ENCODE peak calls at places on chromosomes 4 and X, in nine cellular contexts. B is AG04449; L is T-helper 22 cell; J is MV-4-11; A is adipocyte; N is cerebellar cortex; Q is CD4-positive, alpha-beta T cell; R is activated CD8-positive, alpha-beta T cell treated with anti-CD3 and anti-CD28 coated beads, Interleukin-2, amount 10 ng/mL, durations not matched to agents 7 days and 5 days; K is ureter. W is an unnamed sample.

GRCh38 chr4:112514449-112515277 is 1.3 kb downstream of the NEUROG2 start:
- DNase-seq in B (no peak), L (no peak), J (no peak), A (peak), N (no peak), Q (no peak), R (peak), K (no peak), W (no peak)

GRCh38 chrX:15143050-15143824 is 126.6 kb downstream of the ASB9 start:
- DNase-seq in B (no peak), L (no peak), J (no peak), A (peak), N (peak), Q (peak), R (peak), K (peak), W (no peak)

GRCh38 chr4:140423106-140423505 is 4.3 kb downstream of the CLGN start:
- DNase-seq in B (no peak), L (no peak), J (no peak), A (peak), N (no peak), Q (no peak), R (no peak), K (no peak), W (no peak)

GRCh38 chrX:111098874-111099273 is 2.9 kb downstream of the PAK3 start:
- DNase-seq in B (no peak), L (peak), J (no peak), A (peak), N (peak), Q (peak), R (peak), K (peak), W (no peak)

GRCh38 chr4:38605794-38606586 is 58.0 kb upstream of the KLF3 start:
- DNase-seq in B (no peak), L (no peak), J (no peak), A (no peak), N (no peak), Q (no peak), R (no peak), K (no peak), W (no peak)

GRCh38 chr4:187184513-187184912 is 460.9 kb upstream of the FAT1 start:
- DNase-seq in B (no peak), L (no peak), J (no peak), A (no peak), N (no peak), Q (no peak), R (no peak), K (no peak), W (no peak)

GRCh38 chr4:52588097-52588496 is 71.0 kb downstream of the USP46 start:
- DNase-seq in B (no peak), L (no peak), J (no peak), A (peak), N (peak), Q (no peak), R (peak), K (no peak), W (no peak)

GRCh38 chr4:3223986-3224748 is 24.8 kb upstream of the MSANTD1 start:
- DNase-seq in B (no peak), L (no peak), J (peak), A (no peak), N (no peak), Q (no peak), R (no peak), K (no peak), W (no peak)

GRCh38 chrX:67543818-67544217 is at the start of gene AR:
- DNase-seq in B (no peak), L (no peak), J (no peak), A (peak), N (no peak), Q (no peak), R (no peak), K (peak), W (peak)

GRCh38 chr4:7251321-7251720 is 59.0 kb downstream of the SORCS2 start:
- DNase-seq in B (no peak), L (no peak), J (no peak), A (no peak), N (no peak), Q (no peak), R (no peak), K (no peak), W (no peak)

GRCh38 chr4:184328022-184328736 is 110.5 kb upstream of the ENPP6 start:
- DNase-seq in B (no peak), L (no peak), J (no peak), A (no peak), N (no peak), Q (no peak), R (no peak), K (peak), W (no peak)

GRCh38 chr4:1250921-1251772 is 2.2 kb upstream of the CTBP1 start:
- DNase-seq in B (no peak), L (no peak), J (no peak), A (no peak), N (peak), Q (no peak), R (no peak), K (no peak), W (no peak)

GRCh38 chr4:13919021-13919441 is 291.5 kb upstream of the BOD1L1 start:
- DNase-seq in B (peak), L (no peak), J (no peak), A (peak), N (no peak), Q (no peak), R (no peak), K (no peak), W (no peak)

GRCh38 chr4:128573781-128574508 is 235.6 kb upstream of the JADE1 start:
- DNase-seq in B (peak), L (no peak), J (no peak), A (peak), N (no peak), Q (no peak), R (no peak), K (no peak), W (no peak)

GRCh38 chr4:143763587-143763986 is 63.1 kb upstream of the FREM3 start:
- DNase-seq in B (no peak), L (no peak), J (no peak), A (no peak), N (no peak), Q (no peak), R (no peak), K (no peak), W (no peak)

GRCh38 chrX:136130931-136131843 is 16.1 kb upstream of the FHL1 start:
- DNase-seq in B (peak), L (no peak), J (peak), A (peak), N (no peak), Q (no peak), R (no peak), K (no peak), W (no peak)

GRCh38 chr4:1506956-1507721 is 100.9 kb upstream of the NKX1-1 start:
- DNase-seq in B (no peak), L (no peak), J (no peak), A (no peak), N (no peak), Q (no peak), R (no peak), K (no peak), W (no peak)

GRCh38 chr4:48016141-48017107 is at the start of the genes CNGA1 and NIPAL1:
- DNase-seq in B (no peak), L (peak), J (peak), A (peak), N (peak), Q (peak), R (peak), K (peak), W (no peak)

GRCh38 chr4:54400802-54401201 is 171.7 kb downstream of the PDGFRA start:
- DNase-seq in B (no peak), L (no peak), J (peak), A (peak), N (no peak), Q (no peak), R (no peak), K (no peak), W (no peak)

GRCh38 chrX:10356979-10357378 is 200.2 kb downstream of the CLCN4 start:
- DNase-seq in B (no peak), L (no peak), J (no peak), A (no peak), N (no peak), Q (no peak), R (no peak), K (no peak), W (no peak)

GRCh38 chr4:183505556-183506388 is 914 bp downstream of the ING2 start:
- DNase-seq in B (peak), L (peak), J (peak), A (peak), N (peak), Q (peak), R (peak), K (peak), W (peak)

GRCh38 chr4:113996599-113997177 is 17.2 kb upstream of the ARSJ start:
- DNase-seq in B (no peak), L (no peak), J (no peak), A (no peak), N (no peak), Q (no peak), R (no peak), K (no peak), W (no peak)

GRCh38 chr4:25031077-25031606 is 396 bp upstream of the LGI2 start:
- DNase-seq in B (no peak), L (no peak), J (no peak), A (peak), N (no peak), Q (no peak), R (no peak), K (no peak), W (no peak)

GRCh38 chrX:41273638-41274037 is 60.3 kb upstream of the DDX3X start:
- DNase-seq in B (no peak), L (no peak), J (no peak), A (peak), N (no peak), Q (no peak), R (no peak), K (no peak), W (no peak)

GRCh38 chr4:7045961-7046921 is 3.1 kb downstream of the TADA2B start:
- DNase-seq in B (no peak), L (no peak), J (no peak), A (no peak), N (no peak), Q (no peak), R (no peak), K (no peak), W (no peak)

GRCh38 chr4:41567186-41567585 is 29.2 kb downstream of the LIMCH1 start:
- DNase-seq in B (no peak), L (no peak), J (no peak), A (no peak), N (no peak), Q (no peak), R (no peak), K (no peak), W (no peak)

GRCh38 chrX:121802881-121803412 is 755.5 kb downstream of the GLUD2 start:
- DNase-seq in B (no peak), L (no peak), J (peak), A (no peak), N (no peak), Q (no peak), R (no peak), K (no peak), W (no peak)

GRCh38 chr4:33696066-33696465 is 2548.2 kb downstream of the ARAP2 start:
- DNase-seq in B (no peak), L (no peak), J (no peak), A (peak), N (no peak), Q (no peak), R (no peak), K (no peak), W (no peak)

GRCh38 chr4:147863808-147864472 is 132.1 kb downstream of the ARHGAP10 start:
- DNase-seq in B (no peak), L (no peak), J (no peak), A (no peak), N (no peak), Q (no peak), R (no peak), K (no peak), W (no peak)